ENCODE peak calls at places on chromosomes 16 and 17, in five cellular contexts. O, W, A, C and H are unnamed samples.

GRCh38 chr17:40319651-40320550 is 10.9 kb downstream of the RARA start:
- DNase-seq in O (peak; percentile 38), W (no peak), A (no peak), C (peak; percentile 77), H (no peak)

GRCh38 chr16:2091722-2092620 is 43.7 kb downstream of the PKD1 start:
- DNase-seq in O (no peak), W (no peak), A (no peak), C (no peak), H (no peak)

GRCh38 chr16:67441907-67442306 is 11.0 kb downstream of the HSD11B2 start:
- DNase-seq in O (no peak), W (no peak), A (peak; percentile 75), C (no peak), H (no peak)

GRCh38 chr17:11644265-11645212 is 46.3 kb downstream of the DNAH9 start:
- DNase-seq in O (peak; percentile 53), W (peak; percentile 54), A (peak; percentile 47), C (no peak), H (peak; percentile 30)

GRCh38 chr16:30649725-30650368 is 913 bp upstream of the PRR14 start:
- DNase-seq in O (no peak), W (no peak), A (no peak), C (no peak), H (no peak)

GRCh38 chr16:81493755-81494433 is 49.3 kb downstream of the CMIP start:
- DNase-seq in O (peak; percentile 73), W (peak; percentile 96), A (peak; percentile 76), C (no peak), H (peak; percentile 84)

GRCh38 chr17:66711936-66712335 is 123.0 kb upstream of the CACNG5 start:
- DNase-seq in O (peak; percentile 7), W (peak; percentile 65), A (no peak), C (no peak), H (no peak)

GRCh38 chr17:79836952-79837887 is 2.0 kb downstream of the CBX4 start:
- DNase-seq in O (peak; percentile 65), W (peak; percentile 79), A (peak; percentile 81), C (no peak), H (no peak)

GRCh38 chr17:27747462-27748359 is 52.6 kb downstream of the NOS2 start:
- DNase-seq in O (no peak), W (no peak), A (no peak), C (no peak), H (no peak)

GRCh38 chr17:45409659-45410076 is 23.0 kb downstream of the ARHGAP27 start:
- DNase-seq in O (no peak), W (no peak), A (no peak), C (no peak), H (no peak)

GRCh38 chr17:17779015-17779611 is 57.7 kb downstream of the SREBF1 start:
- DNase-seq in O (no peak), W (no peak), A (no peak), C (no peak), H (no peak)

GRCh38 chr17:14356043-14356637 is 55.3 kb downstream of the HS3ST3B1 start:
- DNase-seq in O (no peak), W (no peak), A (no peak), C (no peak), H (no peak)

GRCh38 chr17:18258356-18259038 is at the start of gene FLII:
- DNase-seq in O (peak; percentile 46), W (no peak), A (peak; percentile 43), C (peak; percentile 30), H (no peak)

GRCh38 chr17:28196637-28197036 is 122.4 kb upstream of the TMEM97 start:
- DNase-seq in O (no peak), W (no peak), A (no peak), C (no peak), H (no peak)

GRCh38 chr17:47257651-47258339 is 4.2 kb downstream of the ITGB3 start:
- DNase-seq in O (peak; percentile 89), W (peak; percentile 59), A (peak; percentile 66), C (no peak), H (peak; percentile 78)

GRCh38 chr16:31704138-31704537 is 169.5 kb upstream of the ZNF267 start:
- DNase-seq in O (no peak), W (no peak), A (no peak), C (no peak), H (no peak)

GRCh38 chr16:67948015-67948414 is 4.1 kb upstream of the LCAT start:
- DNase-seq in O (no peak), W (no peak), A (no peak), C (no peak), H (no peak)

GRCh38 chr17:44448412-44448811 is 54.8 kb downstream of the GPATCH8 start:
- DNase-seq in O (no peak), W (no peak), A (no peak), C (no peak), H (no peak)

GRCh38 chr16:53429221-53429943 is 4.9 kb upstream of the RBL2 start:
- DNase-seq in O (peak; percentile 35), W (peak; percentile 44), A (peak; percentile 87), C (no peak), H (peak; percentile 29)

GRCh38 chr17:59451706-59452105 is 113.7 kb upstream of the DHX40 start:
- DNase-seq in O (peak; percentile 40), W (peak; percentile 90), A (peak; percentile 19), C (no peak), H (peak; percentile 84)

GRCh38 chr17:42928714-42929496 is 28.3 kb downstream of the G6PC1 start:
- DNase-seq in O (peak; percentile 82), W (peak; percentile 86), A (peak; percentile 90), C (no peak), H (peak; percentile 80)

GRCh38 chr16:22141746-22142145 is 20.6 kb upstream of the SDR42E2 start:
- DNase-seq in O (peak; percentile 16), W (peak; percentile 33), A (no peak), C (no peak), H (peak; percentile 28)
- TF ChIP-seq CTCF in O (peak; percentile 47), W (peak; percentile 51), A (peak; percentile 23), C (no peak), H (peak; percentile 75)

GRCh38 chr17:57755479-57756070 is 10.5 kb upstream of the CCDC182 start:
- DNase-seq in O (no peak), W (no peak), A (no peak), C (no peak), H (no peak)
- TF ChIP-seq CTCF in O (no peak), W (no peak), A (no peak), C (no peak), H (no peak)

DNA sequence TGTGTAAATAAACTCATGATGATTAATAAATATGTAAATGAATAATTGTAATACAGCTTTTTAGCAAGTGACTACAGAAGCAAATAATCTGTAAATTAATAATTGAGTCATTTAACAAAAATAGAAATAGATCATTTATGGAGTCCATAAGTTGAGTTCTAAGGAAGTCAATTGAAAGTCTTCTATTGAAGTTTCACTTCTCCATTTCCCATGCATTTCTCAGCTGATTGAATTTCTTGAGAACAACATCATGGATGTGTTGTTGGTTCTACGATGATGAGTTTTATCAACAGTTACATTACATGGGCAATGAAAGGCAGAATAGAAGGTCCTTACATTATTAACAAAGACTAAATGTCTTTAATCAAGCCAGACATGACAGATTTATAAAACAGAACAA is 290.4 kb downstream of the MAP2K6 start:
- DNase-seq in O (no peak), W (no peak), A (no peak), C (no peak), H (no peak)
- TF ChIP-seq CTCF in O (no peak), W (no peak), A (no peak), C (no peak), H (no peak)

GRCh38 chr17:34076743-34077631 is 178.1 kb upstream of the CCL2 start:
- DNase-seq in O (no peak), W (no peak), A (no peak), C (no peak), H (no peak)
- TF ChIP-seq CTCF in O (no peak), W (no peak), A (no peak), C (no peak), H (no peak)

GRCh38 chr16:72958522-72959076 is 89.3 kb downstream of the ZFHX3 start:
- DNase-seq in O (no peak), W (no peak), A (no peak), C (no peak), H (no peak)
- TF ChIP-seq CTCF in O (no peak), W (no peak), A (no peak), C (no peak), H (no peak)

DNA sequence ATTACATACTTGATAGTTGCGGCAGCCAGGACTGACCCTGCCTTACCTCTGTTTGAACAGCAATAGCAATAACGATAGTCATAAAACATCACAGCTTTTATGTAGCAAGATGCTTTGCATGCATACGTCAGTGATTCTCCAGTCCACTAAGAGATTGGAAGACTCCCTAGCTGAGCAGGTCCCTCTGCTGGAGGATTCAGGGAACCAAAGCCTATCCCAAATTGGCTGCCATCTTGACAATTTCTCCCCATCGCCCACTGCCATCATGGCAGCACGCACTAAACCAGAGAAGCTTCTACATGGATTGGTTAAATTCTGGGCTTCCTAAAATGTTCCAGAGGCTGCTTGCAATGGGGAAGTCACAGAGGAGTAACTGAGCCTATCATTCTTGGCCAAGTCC is 360.6 kb upstream of the XYLT1 start:
- DNase-seq in O (peak; percentile 22), W (no peak), A (no peak), C (no peak), H (no peak)
- TF ChIP-seq CTCF in O (peak; percentile 34), W (no peak), A (no peak), C (no peak), H (peak; percentile 63)

DNA sequence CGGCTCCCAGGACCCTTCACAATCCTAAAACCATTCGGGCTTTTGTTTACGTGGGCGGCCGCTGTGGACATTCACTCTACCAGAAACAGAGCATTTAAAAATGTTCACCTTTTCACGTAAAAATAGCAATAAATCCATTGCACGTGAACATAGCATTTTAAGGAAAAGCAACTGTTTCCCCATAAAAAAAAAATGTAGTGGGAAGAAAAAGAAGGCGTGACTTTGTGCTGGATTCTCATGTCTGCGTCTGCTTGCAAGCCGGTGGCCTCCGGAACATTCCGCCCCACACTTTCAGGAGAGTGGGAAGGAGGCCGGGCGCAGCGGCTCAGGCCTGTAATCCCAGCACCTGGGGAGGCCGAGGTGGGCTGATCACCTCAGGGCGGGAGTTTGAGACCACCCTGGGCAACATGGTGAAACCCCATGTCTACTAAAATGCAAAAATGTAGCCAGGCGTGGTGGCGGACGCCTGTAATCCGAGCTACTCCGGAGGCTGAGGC is 13.4 kb upstream of the GNG13 start:
- DNase-seq in O (no peak), W (no peak), A (no peak), C (no peak), H (peak; percentile 2)
- TF ChIP-seq CTCF in O (no peak), W (no peak), A (no peak), C (peak; percentile 41), H (peak; percentile 43)

DNA sequence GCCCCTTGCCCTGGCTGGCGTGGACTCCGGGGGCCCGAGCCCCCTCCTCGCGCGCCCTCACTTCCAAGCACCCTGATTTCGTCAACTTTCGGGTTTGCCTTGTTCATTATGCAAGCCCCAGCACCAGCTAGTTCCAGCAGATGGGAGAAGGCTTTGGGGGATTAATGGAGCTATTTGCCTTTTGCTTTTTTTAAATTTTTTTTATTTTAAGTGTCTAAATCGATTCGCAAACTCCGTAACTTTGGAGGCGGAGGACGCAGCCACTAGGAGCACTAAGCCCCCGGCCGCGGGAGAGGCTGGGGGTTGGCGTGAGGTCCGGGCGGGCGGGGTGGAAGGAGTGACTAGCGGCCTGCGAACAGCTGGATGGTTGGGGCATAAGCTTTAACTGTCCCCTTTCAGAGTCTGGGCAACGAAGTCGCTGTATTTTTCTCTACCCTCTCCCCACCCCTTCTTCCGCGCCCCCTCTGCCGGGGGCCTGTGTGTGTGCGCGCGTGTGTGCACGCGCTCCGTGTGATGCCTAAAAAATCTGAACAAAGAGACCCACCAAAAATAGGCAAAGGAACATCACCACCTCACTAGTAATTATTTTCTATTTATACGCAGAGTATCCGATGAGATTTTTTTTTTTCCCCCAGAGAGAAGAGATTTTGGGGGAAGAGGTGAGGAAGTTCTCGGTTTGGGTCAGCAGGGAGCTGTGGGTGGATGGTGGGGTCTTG is 2.1 kb downstream of the SHISA9 start:
- DNase-seq in O (no peak), W (no peak), A (no peak), C (no peak), H (no peak)
- TF ChIP-seq CTCF in O (no peak), W (no peak), A (no peak), C (no peak), H (no peak)